ENCODE peak calls at places on chromosome 18, in seven cellular contexts. U is mesenchymal stem cell, G is neuronal stem cell, B is IMR-90, P is H1, R is H9, J is mesendoderm. W is an unnamed sample.

GRCh38 chr18:57631697-57632096 is 10.1 kb upstream of the NARS1 start:
- DNase-seq in U (no peak), G (no peak), B (no peak), P (no peak), R (no peak), J (no peak), W (no peak)

GRCh38 chr18:13726972-13727331 is 479 bp downstream of the RNMT start:
- DNase-seq in U (peak), G (no peak), B (peak), P (no peak), R (peak), J (peak), W (peak)

GRCh38 chr18:51195602-51196115 is 1.8 kb downstream of the MEX3C start:
- DNase-seq in U (peak), G (peak), B (peak), P (no peak), R (peak), J (peak), W (no peak)

GRCh38 chr18:67710639-67711038 is 194.1 kb upstream of the DSEL start:
- DNase-seq in U (no peak), G (no peak), B (no peak), P (no peak), R (no peak), J (peak), W (peak)

GRCh38 chr18:22378672-22379282 is 38.9 kb downstream of the CTAGE1 start:
- DNase-seq in U (peak), G (no peak), B (peak), P (no peak), R (peak), J (peak), W (peak)

GRCh38 chr18:26700728-26701127 is 152.4 kb upstream of the KCTD1 start:
- DNase-seq in U (no peak), G (no peak), B (no peak), P (no peak), R (no peak), J (no peak), W (no peak)

GRCh38 chr18:47870605-47871004 is 59.9 kb downstream of the SMAD2 start:
- DNase-seq in U (no peak), G (no peak), B (no peak), P (no peak), R (no peak), J (no peak), W (no peak)

GRCh38 chr18:22005191-22005824 is 164.1 kb upstream of the GATA6 start:
- DNase-seq in U (no peak), G (no peak), B (peak), P (no peak), R (no peak), J (no peak), W (no peak)

GRCh38 chr18:13254971-13255927 is 36.7 kb downstream of the LDLRAD4 start:
- DNase-seq in U (no peak), G (no peak), B (no peak), P (no peak), R (no peak), J (no peak), W (no peak)

DNA sequence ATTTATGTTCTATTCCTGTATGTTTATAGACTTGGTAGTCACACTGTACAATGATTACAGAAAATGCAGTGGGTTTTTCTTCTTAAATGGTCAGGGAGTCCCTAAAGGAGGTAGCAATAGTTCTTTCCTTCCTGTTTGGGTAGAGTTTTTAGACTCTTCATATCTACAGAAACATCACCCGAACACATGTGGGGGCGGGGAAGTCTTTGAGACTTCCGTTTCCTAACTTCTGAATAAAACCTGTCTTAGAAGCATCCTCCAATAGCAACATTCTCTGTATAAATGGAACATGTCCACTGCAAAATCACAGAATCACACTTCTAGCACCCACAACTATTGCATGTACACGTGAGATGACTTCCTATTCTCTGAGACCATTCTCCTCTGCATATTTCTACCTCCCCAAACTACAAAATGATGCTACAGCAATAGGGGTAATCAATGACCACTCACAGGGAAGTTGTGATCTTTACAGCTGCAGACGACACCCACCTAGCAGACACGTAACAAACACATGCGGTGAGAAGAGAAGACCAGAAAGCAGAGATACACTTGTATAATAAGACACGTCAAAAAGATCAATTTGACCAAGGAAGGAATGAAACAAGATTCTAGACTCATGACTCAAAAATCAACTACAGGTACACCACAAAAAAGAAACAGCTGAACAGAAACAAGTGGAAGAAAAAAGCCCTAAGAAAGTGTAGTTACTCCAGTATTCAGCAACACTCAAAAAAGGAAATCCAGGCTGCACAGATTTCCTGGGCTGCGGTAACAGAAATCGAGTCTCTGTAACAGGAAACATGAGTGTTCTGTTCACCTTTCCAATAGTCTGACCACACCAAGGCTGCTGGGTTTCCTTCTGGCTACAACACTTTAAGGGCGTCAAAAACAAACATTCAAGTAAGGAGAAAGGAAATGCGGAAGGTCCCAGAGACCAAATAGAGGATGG is 120.4 kb downstream of the ZNF516 start:
- DNase-seq in U (no peak), G (no peak), B (no peak), P (no peak), R (no peak), J (no peak), W (no peak)
- H3K4ac ChIP-seq in U (no peak), G (no peak), B (no peak), P (no peak), R (no peak), J (no peak), W (no peak)

GRCh38 chr18:23737578-23737977 is 48.3 kb downstream of the LAMA3 start:
- DNase-seq in U (no peak), G (no peak), B (no peak), P (no peak), R (no peak), J (no peak), W (no peak)

GRCh38 chr18:23735021-23735464 is 45.8 kb downstream of the LAMA3 start:
- DNase-seq in U (peak), G (no peak), B (no peak), P (no peak), R (no peak), J (no peak), W (no peak)

GRCh38 chr18:23738575-23738974 is 49.3 kb downstream of the LAMA3 start:
- DNase-seq in U (no peak), G (no peak), B (no peak), P (no peak), R (no peak), J (no peak), W (no peak)

GRCh38 chr18:23740105-23740830 is 51.0 kb downstream of the LAMA3 start:
- DNase-seq in U (peak), G (no peak), B (no peak), P (no peak), R (no peak), J (no peak), W (peak)

GRCh38 chr18:23738151-23738550 is 48.9 kb downstream of the LAMA3 start:
- DNase-seq in U (no peak), G (no peak), B (no peak), P (no peak), R (no peak), J (no peak), W (no peak)
- H3K18ac ChIP-seq in U (no peak), G (no peak), B (no peak), P (no peak), R (no peak), J (no peak), W (no peak)

GRCh38 chr18:69097349-69097748 is 299.5 kb downstream of the CCDC102B start:
- DNase-seq in U (no peak), G (no peak), B (no peak), P (no peak), R (no peak), J (no peak), W (no peak)

GRCh38 chr18:69102959-69103358 is 297.7 kb upstream of the DOK6 start:
- DNase-seq in U (peak), G (no peak), B (peak), P (no peak), R (no peak), J (no peak), W (no peak)
- H3K4ac ChIP-seq in U (no peak), G (no peak), B (no peak), P (no peak), R (no peak), J (no peak), W (no peak)

GRCh38 chr18:73848656-73849055 is 299.0 kb downstream of the FBXO15 start:
- DNase-seq in U (peak), G (no peak), B (peak), P (no peak), R (no peak), J (no peak), W (no peak)

GRCh38 chr18:73850782-73851181 is 296.9 kb downstream of the FBXO15 start:
- DNase-seq in U (no peak), G (no peak), B (no peak), P (no peak), R (no peak), J (no peak), W (peak)

DNA sequence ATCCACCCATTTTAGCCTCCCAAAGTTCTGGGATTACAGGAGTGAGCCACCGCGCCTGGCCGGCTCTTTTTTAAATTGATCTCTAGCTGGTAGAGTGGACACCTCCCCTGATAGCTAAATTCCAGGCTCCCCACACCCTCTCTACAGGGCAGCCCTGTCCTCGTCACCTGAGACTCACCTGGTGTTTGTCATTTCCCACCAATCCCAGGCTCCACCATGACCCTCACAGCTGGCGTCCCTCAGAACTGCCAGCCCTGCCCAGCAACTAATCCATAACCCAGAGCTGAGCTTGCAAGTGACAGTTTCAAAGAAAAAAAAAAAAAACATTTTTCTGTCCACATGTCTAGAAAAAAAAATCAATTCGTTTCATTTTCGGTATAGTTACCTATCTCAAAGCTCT is 294.8 kb downstream of the FBXO15 start:
- DNase-seq in U (no peak), G (no peak), B (no peak), P (no peak), R (no peak), J (no peak), W (no peak)
- H3K18ac ChIP-seq in U (no peak), G (no peak), B (no peak), P (no peak), R (no peak), J (no peak), W (no peak)

GRCh38 chr18:79445740-79446566 is 50.2 kb downstream of the NFATC1 start:
- DNase-seq in U (no peak), G (no peak), B (no peak), P (no peak), R (no peak), J (peak), W (peak)
- H3K4ac ChIP-seq in U (no peak), G (no peak), B (no peak), P (no peak), R (no peak), J (no peak), W (no peak)

GRCh38 chr18:71134122-71134521 is 845.3 kb downstream of the SOCS6 start:
- DNase-seq in U (no peak), G (no peak), B (no peak), P (no peak), R (no peak), J (no peak), W (no peak)
- H3K18ac ChIP-seq in U (no peak), G (no peak), B (no peak), P (no peak), R (no peak), J (no peak), W (no peak)

GRCh38 chr18:78031589-78031988 is 781.9 kb downstream of the GALR1 start:
- DNase-seq in U (no peak), G (no peak), B (no peak), P (no peak), R (no peak), J (no peak), W (no peak)
- H3K4ac ChIP-seq in U (no peak), G (peak), B (no peak), P (no peak), R (no peak), J (no peak), W (no peak)

GRCh38 chr18:8765692-8766463 is 60.5 kb downstream of the MTCL1 start:
- DNase-seq in U (peak), G (no peak), B (no peak), P (no peak), R (no peak), J (no peak), W (no peak)

GRCh38 chr18:8766576-8767253 is 61.4 kb downstream of the MTCL1 start:
- DNase-seq in U (no peak), G (no peak), B (no peak), P (no peak), R (no peak), J (peak), W (no peak)

GRCh38 chr18:8769509-8769908 is 64.2 kb downstream of the MTCL1 start:
- DNase-seq in U (no peak), G (no peak), B (no peak), P (no peak), R (no peak), J (no peak), W (no peak)

GRCh38 chr18:8770655-8771054 is 65.3 kb downstream of the MTCL1 start:
- DNase-seq in U (no peak), G (no peak), B (no peak), P (no peak), R (no peak), J (no peak), W (no peak)

GRCh38 chr18:8767356-8767755 is 62.0 kb downstream of the MTCL1 start:
- DNase-seq in U (no peak), G (no peak), B (no peak), P (no peak), R (no peak), J (no peak), W (no peak)
- H3K18ac ChIP-seq in U (no peak), G (no peak), B (no peak), P (no peak), R (no peak), J (no peak), W (no peak)

DNA sequence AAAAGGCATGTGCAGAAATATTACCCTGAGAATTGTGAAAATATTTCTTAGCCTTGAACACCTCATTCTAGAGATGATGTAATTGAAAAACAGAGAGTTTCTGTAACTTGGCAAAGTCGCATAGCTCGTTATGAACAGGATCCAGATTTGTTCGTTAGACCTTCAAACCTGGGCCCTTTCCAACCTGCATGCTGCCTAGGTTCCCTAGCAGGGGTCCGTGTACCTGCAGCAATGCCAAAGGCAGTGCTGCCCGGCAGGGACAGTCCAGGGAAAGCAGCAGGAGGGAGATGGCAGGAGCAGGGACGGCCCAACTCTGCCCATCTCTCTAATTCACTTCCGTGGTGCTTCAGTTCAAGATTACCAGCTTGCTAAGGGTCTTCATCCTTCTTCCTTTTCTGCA is 12.0 kb downstream of the PIEZO2 start:
- DNase-seq in U (no peak), G (no peak), B (no peak), P (no peak), R (no peak), J (no peak), W (no peak)
- H3K4ac ChIP-seq in U (no peak), G (no peak), B (no peak), P (no peak), R (no peak), J (no peak), W (no peak)

DNA sequence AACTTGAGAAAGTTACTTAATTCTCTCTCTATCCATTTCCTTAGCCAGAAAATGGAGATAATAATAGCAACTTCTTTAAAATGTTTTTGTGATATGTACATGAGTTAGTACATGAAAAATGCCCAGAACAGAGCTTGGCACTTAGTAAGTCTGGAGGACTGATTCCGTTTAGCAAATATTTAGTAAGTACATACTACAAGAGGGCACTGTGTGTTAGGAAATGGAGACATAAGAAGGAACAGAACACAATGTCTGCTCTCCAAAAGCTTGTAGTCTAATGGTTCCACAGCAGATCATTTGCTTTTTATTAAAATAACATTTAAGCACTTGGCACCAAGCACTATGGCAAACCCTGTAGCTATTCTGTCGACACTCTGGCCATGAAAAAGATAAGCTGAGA is 47.5 kb upstream of the CDH20 start:
- DNase-seq in U (no peak), G (no peak), B (no peak), P (no peak), R (no peak), J (no peak), W (no peak)
- H3K18ac ChIP-seq in U (no peak), G (no peak), B (no peak), P (no peak), R (no peak), J (no peak), W (no peak)

W was measured in trophoblast cell.